ENCODE peak calls at places on chromosomes 7 and 10, in seven cellular contexts. Y, W, P, C, S, V and O are unnamed samples.

GRCh38 chr10:11772575-11773288 is 30.6 kb downstream of the ECHDC3 start:
- DNase-seq in P (no peak), Y (no peak), W (no peak), C (no peak), V (peak; percentile 7), S (no peak), O (no peak)

GRCh38 chr10:3666525-3667302 is 118.3 kb downstream of the KLF6 start:
- DNase-seq in W (no peak), P (no peak), C (no peak), S (no peak), V (peak; percentile 28), Y (no peak), O (no peak)

GRCh38 chr10:72637398-72637857 is 11.5 kb upstream of the MICU1 start:
- DNase-seq in S (no peak), W (peak; percentile 44), V (peak; percentile 33), Y (peak; percentile 52), P (no peak), C (peak; percentile 52), O (no peak)

GRCh38 chr10:110698782-110699201 is 54.7 kb downstream of the RBM20 start:
- DNase-seq in W (no peak), S (no peak), P (no peak), V (no peak), C (no peak), Y (peak; percentile 21), O (no peak)

GRCh38 chr10:12960431-12960898 is 41.0 kb downstream of the CCDC3 start:
- DNase-seq in C (peak; percentile 83), S (no peak), W (peak; percentile 6), Y (peak; percentile 51), V (peak; percentile 77), P (no peak), O (no peak)

GRCh38 chr7:138307633-138308032 is 152.4 kb upstream of the TRIM24 start:
- DNase-seq in V (no peak), P (no peak), S (no peak), Y (no peak), C (no peak), W (no peak), O (no peak)

GRCh38 chr10:60349426-60349825 is 40.2 kb downstream of the ANK3 start:
- DNase-seq in P (peak; percentile 33), W (no peak), C (no peak), V (no peak), Y (no peak), S (no peak), O (no peak)

GRCh38 chr7:158602905-158603772 is 15.5 kb upstream of the PTPRN2 start:
- DNase-seq in Y (peak; percentile 81), W (no peak), S (no peak), C (no peak), P (no peak), V (no peak), O (no peak)

GRCh38 chr7:113816639-113817038 is 102.2 kb downstream of the PPP1R3A start:
- DNase-seq in C (no peak), V (no peak), Y (no peak), S (no peak), P (no peak), W (no peak), O (no peak)

GRCh38 chr7:101900103-101900502 is 82.7 kb downstream of the CUX1 start:
- DNase-seq in Y (no peak), S (no peak), C (no peak), P (no peak), W (no peak), V (no peak), O (no peak)

GRCh38 chr10:119663866-119664698 is 12.9 kb downstream of the BAG3 start:
- DNase-seq in S (no peak), Y (peak; percentile 76), V (no peak), W (no peak), P (no peak), C (peak; percentile 76), O (no peak)

GRCh38 chr7:136964347-136964746 is 95.9 kb downstream of the CHRM2 start:
- DNase-seq in P (no peak), W (no peak), V (no peak), S (no peak), Y (peak; percentile 9), C (no peak), O (no peak)

GRCh38 chr7:158374586-158374985 is 213.0 kb downstream of the PTPRN2 start:
- DNase-seq in V (no peak), P (peak; percentile 47), Y (peak; percentile 12), C (no peak), S (no peak), W (no peak), O (no peak)

GRCh38 chr7:82445226-82445625 is 1.6 kb upstream of the CACNA2D1 start:
- DNase-seq in C (no peak), W (no peak), S (no peak), Y (no peak), P (no peak), V (no peak), O (no peak)

GRCh38 chr7:82442492-82443043 is 1.0 kb downstream of the CACNA2D1 start:
- DNase-seq in W (no peak), V (no peak), Y (peak; percentile 39), S (no peak), C (peak; percentile 14), P (no peak), O (no peak)

GRCh38 chr7:82443044-82443800 is at the start of gene CACNA2D1:
- DNase-seq in V (peak; percentile 3), Y (no peak), S (peak; percentile 54), P (no peak), C (no peak), W (no peak), O (peak; percentile 80)

GRCh38 chr7:82444220-82445049 is 858 bp upstream of the CACNA2D1 start:
- DNase-seq in P (peak; percentile 6), W (no peak), V (peak; percentile 29), S (peak; percentile 59), Y (no peak), C (no peak), O (no peak)

GRCh38 chr7:82443801-82444219 is 233 bp upstream of the CACNA2D1 start:
- DNase-seq in Y (peak; percentile 94), W (no peak), P (peak; percentile 5), V (peak; percentile 55), C (peak; percentile 94), S (peak; percentile 84), O (peak; percentile 74)
- TF ChIP-seq CTCF in Y (no peak), W (no peak), P (no peak), V (no peak), C (no peak), S (no peak), O (no peak)

DNA sequence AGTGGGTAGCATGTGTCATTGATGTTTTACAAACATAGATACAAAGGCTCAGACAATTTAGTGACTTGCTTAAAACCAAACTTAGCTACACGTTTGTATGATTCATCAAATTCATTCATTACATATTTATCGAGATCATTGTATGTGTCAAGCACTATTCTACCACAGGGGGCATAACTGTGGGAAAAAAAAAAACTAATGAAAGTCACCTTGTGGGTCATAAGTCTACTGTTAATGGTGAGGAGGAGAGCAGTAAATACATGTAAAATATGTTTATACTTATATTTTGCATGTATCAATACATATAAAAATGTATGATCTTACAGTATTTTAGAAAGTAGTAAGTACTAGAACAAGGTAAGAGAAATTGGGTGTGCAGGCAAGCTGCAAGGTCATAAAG is 933.8 kb downstream of the IPMK start:
- DNase-seq in W (no peak), P (peak; percentile 33), V (no peak), Y (no peak), C (no peak), S (no peak), O (no peak)
- TF ChIP-seq CTCF in W (no peak), P (peak; percentile 49), V (no peak), Y (no peak), C (no peak), S (peak; percentile 34), O (peak; percentile 49)

GRCh38 chr7:66013938-66014337 is 31.9 kb upstream of the GUSB start:
- DNase-seq in V (peak; percentile 51), S (peak; percentile 55), C (peak; percentile 78), P (peak; percentile 35), Y (peak; percentile 85), W (peak; percentile 65), O (no peak)
- TF ChIP-seq CTCF in V (no peak), S (peak; percentile 51), C (peak; percentile 82), P (peak; percentile 49), Y (peak; percentile 89), W (peak; percentile 85), O (peak; percentile 50)

GRCh38 chr7:17546206-17546998 is 247.9 kb downstream of the AHR start:
- DNase-seq in V (no peak), C (peak; percentile 77), P (peak; percentile 38), S (no peak), Y (peak; percentile 80), W (no peak), O (no peak)

GRCh38 chr7:17548014-17548653 is 249.7 kb downstream of the AHR start:
- DNase-seq in P (no peak), C (no peak), S (peak; percentile 58), Y (no peak), V (no peak), W (peak; percentile 10), O (no peak)

GRCh38 chr7:17549406-17549805 is 251.0 kb downstream of the AHR start:
- DNase-seq in C (no peak), V (no peak), P (no peak), Y (no peak), S (no peak), W (no peak), O (no peak)

GRCh38 chr7:17545348-17545747 is 246.9 kb downstream of the AHR start:
- DNase-seq in Y (no peak), C (peak; percentile 73), S (no peak), V (no peak), W (no peak), P (no peak), O (no peak)

GRCh38 chr7:17544401-17544800 is 245.9 kb downstream of the AHR start:
- DNase-seq in W (no peak), C (no peak), P (no peak), Y (no peak), V (no peak), S (no peak), O (no peak)
- TF ChIP-seq CTCF in W (no peak), C (no peak), P (no peak), Y (no peak), V (no peak), S (no peak), O (no peak)

GRCh38 chr10:79046326-79046725 is 22.4 kb upstream of the ZMIZ1 start:
- DNase-seq in V (no peak), C (no peak), P (no peak), W (no peak), S (no peak), Y (no peak), O (no peak)
- TF ChIP-seq CTCF in V (no peak), C (no peak), P (no peak), W (no peak), S (no peak), Y (no peak), O (no peak)